ENCODE peak calls at places on chromosomes 2 and 18, in four cellular contexts. Q, G, W and C are unnamed samples. For H3K27me3, the result is how much of the 10 kb centered on the place peaks cover.

GRCh38 chr2:171792922-171793580 is 101.0 kb downstream of the SLC25A12 start:
- DNase-seq in Q (no peak), G (no peak), W (no peak), C (no peak)

GRCh38 chr18:48345596-48345995 is 63.6 kb downstream of the ZBTB7C start:
- DNase-seq in Q (no peak), G (no peak), W (no peak), C (peak)

GRCh38 chr2:209933499-209934458 is 68.7 kb upstream of the RPE start:
- DNase-seq in Q (no peak), G (no peak), W (no peak), C (no peak)

GRCh38 chr2:65353046-65353445 is 79.4 kb downstream of the SPRED2 start:
- DNase-seq in Q (no peak), G (no peak), W (no peak), C (peak)

GRCh38 chr18:58400337-58400885 is 228.5 kb downstream of the ALPK2 start:
- DNase-seq in Q (no peak), G (no peak), W (no peak), C (peak)

GRCh38 chr2:169711751-169712509 is 17.7 kb downstream of the PHOSPHO2 start:
- DNase-seq in Q (no peak), G (no peak), W (no peak), C (no peak)

GRCh38 chr2:89841476-89841840 is 1150.0 kb downstream of the RPIA start:
- DNase-seq in Q (no peak), G (no peak), W (no peak), C (no peak)

GRCh38 chr18:49812321-49813070 is 837 bp downstream of the ACAA2 start:
- DNase-seq in Q (no peak), G (no peak), W (no peak), C (no peak)

GRCh38 chr2:54067851-54068375 is 47.5 kb upstream of the ACYP2 start:
- DNase-seq in Q (no peak), G (no peak), W (no peak), C (no peak)

GRCh38 chr2:98468621-98469236 is 24.1 kb downstream of the INPP4A start:
- DNase-seq in Q (peak), G (no peak), W (no peak), C (no peak)

GRCh38 chr18:52694804-52695203 is 354.8 kb downstream of the DCC start:
- DNase-seq in Q (no peak), G (no peak), W (no peak), C (peak)

GRCh38 chr2:10355471-10356458 is 53.1 kb downstream of the HPCAL1 start:
- DNase-seq in Q (no peak), G (no peak), W (no peak), C (no peak)

GRCh38 chr2:46845542-46846453 is 69.8 kb downstream of the MCFD2 start:
- DNase-seq in Q (no peak), G (no peak), W (no peak), C (no peak)

GRCh38 chr18:11323359-11323819 is 174.0 kb upstream of the PIEZO2 start:
- DNase-seq in Q (no peak), G (no peak), W (no peak), C (no peak)

GRCh38 chr2:64359892-64360657 is 93.9 kb upstream of the LGALSL start:
- DNase-seq in Q (no peak), G (peak), W (peak), C (peak)

GRCh38 chr18:12008181-12008767 is 27.0 kb downstream of the IMPA2 start:
- DNase-seq in Q (no peak), G (no peak), W (no peak), C (no peak)

GRCh38 chr2:105821428-105822125 is 76.9 kb downstream of the NCK2 start:
- DNase-seq in Q (no peak), G (no peak), W (no peak), C (no peak)

GRCh38 chr2:240254337-240255164 is 114.1 kb upstream of the OTOS start:
- DNase-seq in Q (no peak), G (no peak), W (no peak), C (no peak)

GRCh38 chr2:105187531-105187930 is 54.0 kb upstream of the GPR45 start:
- DNase-seq in Q (no peak), G (no peak), W (no peak), C (peak)

GRCh38 chr2:13652531-13653313 is 936.0 kb downstream of the TRIB2 start:
- DNase-seq in Q (no peak), G (peak), W (no peak), C (no peak)

GRCh38 chr2:4445821-4446220 is 742.4 kb downstream of the DCDC2C start:
- DNase-seq in Q (no peak), G (no peak), W (no peak), C (no peak)

GRCh38 chr18:4412286-4412685 is 42.8 kb downstream of the DLGAP1 start:
- DNase-seq in Q (no peak), G (no peak), W (no peak), C (no peak)

GRCh38 chr2:101718993-101719571 is 21.6 kb downstream of the MAP4K4 start:
- DNase-seq in Q (no peak), G (no peak), W (no peak), C (no peak)

GRCh38 chr2:32436150-32436549 is 79.3 kb downstream of the BIRC6 start:
- DNase-seq in Q (no peak), G (no peak), W (no peak), C (no peak)

GRCh38 chr18:43159091-43159490 is 43.6 kb upstream of the RIT2 start:
- DNase-seq in Q (no peak), G (no peak), W (no peak), C (peak)

GRCh38 chr2:240584486-240585031 is 2.0 kb upstream of the CAPN10 start:
- DNase-seq in Q (no peak), G (no peak), W (no peak), C (peak)

GRCh38 chr2:72984172-72984671 is 66.9 kb downstream of the EMX1 start:
- DNase-seq in Q (no peak), G (no peak), W (no peak), C (peak)

GRCh38 chr2:239400000-239400831 is 604 bp downstream of the HDAC4 start:
- DNase-seq in Q (no peak), G (no peak), W (peak), C (peak)

GRCh38 chr2:162340822-162341221 is 3.1 kb upstream of the GCA start:
- DNase-seq in Q (no peak), G (no peak), W (no peak), C (no peak)

GRCh38 chr18:57026316-57026715 is 120.6 kb upstream of the BOD1L2 start:
- DNase-seq in Q (no peak), G (no peak), W (no peak), C (no peak)

GRCh38 chr2:191215205-191215604 is 30.0 kb upstream of the MYO1B start:
- DNase-seq in Q (no peak), G (no peak), W (no peak), C (no peak)

GRCh38 chr2:205680067-205680466 is 2.2 kb upstream of the NRP2 start:
- DNase-seq in Q (no peak), G (peak), W (no peak), C (peak)

GRCh38 chr18:38909972-38910371 is 1344.4 kb upstream of the CELF4 start:
- DNase-seq in Q (no peak), G (no peak), W (no peak), C (no peak)

DNA sequence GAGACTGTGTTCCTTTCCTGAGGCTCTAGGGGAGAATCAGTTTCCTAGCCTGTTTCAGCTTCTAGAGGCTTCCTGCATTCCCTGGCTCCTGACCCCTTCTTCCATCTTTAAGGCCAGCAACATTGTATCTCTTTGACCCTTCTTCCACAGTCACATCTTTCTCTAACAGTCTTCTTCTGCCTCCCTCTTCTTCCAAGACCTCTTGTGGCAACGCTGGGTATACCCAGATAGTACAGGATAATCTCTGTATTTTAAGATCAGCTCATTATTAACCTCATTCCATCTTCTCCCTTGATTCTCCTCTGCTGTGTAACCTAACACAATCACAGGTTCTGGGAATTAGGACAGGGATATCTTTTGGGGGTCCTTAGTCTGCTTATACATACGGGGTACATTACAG is 8.9 kb upstream of the MYL12A start:
- DNase-seq in Q (no peak), G (no peak), W (no peak), C (no peak)
- TF ChIP-seq CTCF in Q (no peak), G (peak), W (no peak), C (no peak)

GRCh38 chr2:43171789-43172188 is 54.6 kb downstream of the ZFP36L2 start:
- DNase-seq in Q (no peak), G (no peak), W (no peak), C (peak)

GRCh38 chr2:43169091-43169936 is 57.1 kb downstream of the ZFP36L2 start:
- DNase-seq in Q (no peak), G (no peak), W (peak), C (no peak)

GRCh38 chr2:43169987-43170732 is 56.2 kb downstream of the ZFP36L2 start:
- DNase-seq in Q (no peak), G (no peak), W (no peak), C (peak)

GRCh38 chr2:43168016-43168369 is 58.4 kb downstream of the ZFP36L2 start:
- DNase-seq in Q (no peak), G (no peak), W (no peak), C (no peak)

DNA sequence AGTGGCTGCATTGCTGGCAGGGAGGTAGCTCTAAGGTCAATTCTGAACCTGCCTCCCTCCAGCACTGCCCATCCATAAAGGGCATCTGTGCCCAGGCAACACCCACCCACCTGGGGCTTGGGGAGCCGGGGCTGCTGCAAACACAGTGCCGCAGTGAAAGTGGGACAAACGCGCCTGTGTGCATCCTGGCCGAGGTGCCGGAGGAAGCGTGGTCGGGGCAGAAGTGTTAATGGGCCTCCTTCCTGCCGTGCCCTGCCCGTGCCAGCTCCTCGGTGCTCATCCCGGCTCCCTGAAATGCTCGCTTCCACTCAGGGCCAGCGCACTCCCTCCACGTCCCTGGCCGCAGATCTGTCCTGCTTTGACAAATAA is 55.7 kb downstream of the ZFP36L2 start:
- DNase-seq in Q (no peak), G (no peak), W (no peak), C (no peak)
- H3K27ac ChIP-seq in Q (no peak), G (no peak), W (peak), C (no peak)

DNA sequence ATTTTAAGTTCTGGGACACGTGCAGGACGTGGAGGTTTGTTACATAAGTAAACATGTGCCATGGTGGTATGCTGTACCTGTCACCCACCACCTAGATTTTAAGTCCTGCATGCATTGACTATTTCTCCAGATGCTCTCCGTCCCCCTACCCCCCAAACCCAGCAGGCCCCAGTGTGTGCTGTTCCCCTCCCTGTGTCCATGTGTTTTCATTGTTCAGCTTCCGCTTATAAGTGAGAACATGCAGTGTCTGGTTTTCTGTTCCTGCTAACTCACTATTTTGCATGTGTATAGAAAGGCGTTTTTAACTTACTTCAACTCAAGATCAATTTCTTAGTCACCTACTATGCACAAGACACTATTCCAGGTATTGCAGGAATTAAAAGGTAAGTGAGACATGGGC is 128.0 kb downstream of the PLCL1 start:
- DNase-seq in Q (no peak), G (no peak), W (no peak), C (no peak)
- H3K27me3 ChIP-seq in Q (under half), G (under half), W (under half), C (under half)

DNA sequence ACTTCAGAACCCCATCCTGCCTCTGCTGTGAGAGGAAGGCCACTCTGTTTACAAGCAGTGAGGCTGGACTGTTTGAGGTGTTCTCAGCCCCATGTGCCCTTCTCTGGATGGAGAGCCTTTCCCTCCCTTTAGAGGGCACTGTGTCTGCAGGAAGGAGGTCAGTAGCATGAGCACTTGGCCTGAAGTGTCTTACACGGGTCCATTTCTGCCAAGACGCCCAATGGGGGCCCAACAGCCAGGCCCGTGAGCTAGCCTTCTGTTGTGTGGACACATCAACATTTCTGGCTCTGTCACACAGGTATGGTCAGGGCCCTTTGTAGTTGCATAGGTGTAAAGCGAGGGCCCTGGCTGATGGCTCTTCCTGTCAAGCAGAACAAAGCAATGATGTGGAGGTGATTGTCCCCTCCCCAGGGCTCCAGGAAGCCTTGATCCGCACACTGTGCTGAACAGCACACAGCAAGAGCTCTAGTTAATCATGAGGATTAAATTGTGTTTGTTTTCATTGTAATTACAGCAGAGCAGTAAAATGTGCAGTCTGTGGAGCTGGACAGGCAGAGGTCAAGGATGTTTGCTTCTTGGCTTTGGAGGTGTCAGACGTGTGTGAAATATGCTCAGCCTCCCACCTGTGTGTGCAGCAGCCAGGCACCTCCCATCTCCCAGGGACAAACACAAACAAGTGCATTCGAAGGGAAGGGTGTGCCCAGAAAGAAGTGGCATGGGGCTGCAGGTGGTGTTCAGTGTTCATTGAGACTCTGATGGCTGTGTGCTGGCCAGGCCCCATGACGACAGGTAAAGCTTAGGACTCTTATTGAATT is 132.1 kb downstream of the SH3RF3 start:
- DNase-seq in Q (no peak), G (no peak), W (no peak), C (peak)
- TF ChIP-seq CTCF in Q (no peak), G (no peak), W (no peak), C (peak)

DNA sequence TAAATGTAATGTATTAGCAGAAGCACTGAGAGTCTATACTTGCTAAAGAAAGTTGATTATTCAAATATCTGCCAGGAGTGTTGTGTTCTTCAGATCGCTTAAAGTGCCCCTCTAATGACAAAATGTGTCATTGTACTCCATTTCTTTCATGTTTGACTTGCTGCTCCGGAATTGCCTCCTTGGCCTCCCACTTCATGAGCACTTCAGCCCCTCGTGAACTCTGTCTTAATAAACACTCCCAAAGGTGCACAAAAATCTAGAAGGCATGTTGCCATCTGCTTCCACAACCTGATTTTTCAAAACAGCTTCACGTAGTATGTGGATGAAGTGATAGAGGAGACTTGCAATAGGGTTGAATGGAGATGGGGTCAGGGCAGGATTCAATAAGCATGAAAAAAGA is 396.1 kb downstream of the TDRD15 start:
- DNase-seq in Q (no peak), G (no peak), W (no peak), C (no peak)
- H3K27ac ChIP-seq in Q (no peak), G (no peak), W (no peak), C (no peak)

GRCh38 chr2:7982054-7982453 is 699.8 kb upstream of the ID2 start:
- DNase-seq in Q (no peak), G (no peak), W (no peak), C (no peak)
- H3K27me3 ChIP-seq in Q (under half), G (under half), W (under half), C (under half)

GRCh38 chr2:236496311-236496710 is 73.3 kb upstream of the ACKR3 start:
- DNase-seq in Q (no peak), G (no peak), W (no peak), C (no peak)
- TF ChIP-seq CTCF in Q (no peak), G (no peak), W (no peak), C (no peak)

DNA sequence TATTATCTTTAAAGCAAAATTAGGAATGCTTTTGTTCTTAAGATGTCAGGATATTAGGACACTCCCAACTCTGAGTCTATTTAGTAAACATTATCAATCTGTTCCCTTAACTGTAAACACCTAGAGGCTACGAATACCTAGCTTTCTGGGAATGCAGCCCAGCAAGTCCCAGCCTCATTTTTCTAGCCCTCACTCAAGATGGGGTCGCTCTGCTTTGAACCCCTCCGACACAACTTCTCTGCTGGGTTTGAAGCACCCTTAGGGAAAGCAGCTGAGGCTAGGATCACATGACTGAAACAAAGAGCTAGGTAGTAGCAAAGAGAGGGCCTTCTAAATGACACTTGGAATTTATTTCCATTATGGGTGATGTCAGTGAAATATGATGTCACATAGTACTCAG is 114.6 kb downstream of the CSRNP3 start:
- DNase-seq in Q (no peak), G (no peak), W (no peak), C (no peak)
- H3K27ac ChIP-seq in Q (no peak), G (no peak), W (no peak), C (no peak)

GRCh38 chr2:16323131-16323520 is 342.5 kb downstream of the CYRIA start:
- DNase-seq in Q (no peak), G (no peak), W (no peak), C (no peak)
- H3K27me3 ChIP-seq in Q (under half), G (under half), W (under half), C (under half)